ENCODE peak calls at places on chromosomes 1 and 21, in four cellular contexts. P is T-helper 2 cell, Q is left colon, F is amniotic stem cell. A is an unnamed sample.

GRCh38 chr1:26069941-26070807 is 2.7 kb upstream of the TRIM63 start:
- DNase-seq in Q (no peak), P (no peak), F (no peak), A (no peak)

GRCh38 chr1:107262472-107263286 is 121.8 kb downstream of the NTNG1 start:
- DNase-seq in Q (no peak), F (no peak), P (no peak), A (no peak)

GRCh38 chr1:6414881-6415280 is 4.8 kb downstream of the HES2 start:
- DNase-seq in F (no peak), Q (no peak), P (no peak), A (no peak)

GRCh38 chr21:42698730-42699129 is 45.3 kb downstream of the PDE9A start:
- DNase-seq in Q (no peak), F (no peak), P (no peak), A (no peak)

GRCh38 chr21:45973475-45974072 is 8.0 kb upstream of the COL6A1 start:
- DNase-seq in P (peak; percentile 63), F (peak; percentile 85), Q (peak; percentile 66), A (peak; percentile 87)

GRCh38 chr1:53524428-53525400 is 65.5 kb downstream of the DMRTB1 start:
- DNase-seq in Q (no peak), P (no peak), F (no peak), A (no peak)

GRCh38 chr1:15141933-15142647 is 11.5 kb upstream of the TMEM51 start:
- DNase-seq in F (no peak), P (no peak), Q (no peak), A (no peak)

GRCh38 chr1:247415423-247416361 is at the start of gene NLRP3:
- DNase-seq in F (no peak), P (no peak), Q (no peak), A (peak; percentile 48)